ENCODE peak calls at places on chromosomes 3 and 15, in five cellular contexts. R is activated CD8-positive, alpha-beta T cell treated with anti-CD3 and anti-CD28 coated beads for 36 hours; G is BE2C; M is fibroblast of the aortic adventitia; L is AG10803. Y is an unnamed sample.

GRCh38 chr3:172808969-172809546 is 58.5 kb downstream of the ECT2 start:
- DNase-seq in M (peak), R (no peak), G (no peak), L (peak), Y (no peak)

GRCh38 chr15:92079047-92079446 is 225.5 kb downstream of the SLCO3A1 start:
- DNase-seq in G (peak), L (no peak), M (no peak), R (peak), Y (no peak)

GRCh38 chr15:88194162-88194561 is 62.4 kb downstream of the NTRK3 start:
- DNase-seq in L (no peak), M (no peak), R (no peak), G (no peak), Y (no peak)

GRCh38 chr15:84934942-84935729 is 46.5 kb upstream of the PDE8A start:
- DNase-seq in R (no peak), M (no peak), G (peak), L (no peak), Y (no peak)

GRCh38 chr15:35182841-35183479 is 97.9 kb upstream of the NANOGP8 start:
- DNase-seq in G (no peak), L (no peak), R (no peak), M (no peak), Y (no peak)

GRCh38 chr3:168459229-168459784 is 363.6 kb upstream of the GOLIM4 start:
- DNase-seq in L (peak), M (no peak), R (no peak), G (no peak), Y (no peak)

GRCh38 chr15:60351066-60351465 is 46.7 kb downstream of the ANXA2 start:
- DNase-seq in L (no peak), R (no peak), G (peak), M (no peak), Y (no peak)

GRCh38 chr3:144011251-144011799 is 39.7 kb downstream of the DIPK2A start:
- DNase-seq in G (no peak), M (peak), R (no peak), L (no peak), Y (no peak)

GRCh38 chr3:72441284-72441994 is 406.8 kb downstream of the SHQ1 start:
- DNase-seq in L (no peak), M (peak), G (no peak), R (no peak), Y (no peak)

GRCh38 chr3:194330579-194330978 is 20.5 kb downstream of the CPN2 start:
- DNase-seq in L (peak), G (no peak), M (peak), R (no peak), Y (no peak)

GRCh38 chr15:36356978-36357582 is 222.3 kb upstream of the CDIN1 start:
- DNase-seq in G (no peak), R (no peak), M (peak), L (peak), Y (no peak)

GRCh38 chr3:126512026-126512425 is 5.5 kb downstream of the UROC1 start:
- DNase-seq in L (no peak), R (no peak), G (no peak), M (no peak), Y (no peak)

GRCh38 chr3:50612973-50613851 is 1.6 kb upstream of the CISH start:
- DNase-seq in R (no peak), G (no peak), L (no peak), M (no peak), Y (no peak)

GRCh38 chr3:104069114-104069513 is 1297.6 kb upstream of the ALCAM start:
- DNase-seq in M (no peak), G (no peak), L (peak), R (no peak), Y (no peak)

GRCh38 chr15:52668133-52668532 is 11.1 kb downstream of the ATOSA start:
- DNase-seq in R (no peak), M (peak), L (no peak), G (no peak), Y (no peak)

GRCh38 chr3:135513106-135514063 is 452.1 kb upstream of the PPP2R3A start:
- DNase-seq in G (peak), L (peak), R (peak), M (peak), Y (no peak)

GRCh38 chr3:16994842-16995535 is 110.2 kb downstream of the PLCL2 start:
- DNase-seq in G (no peak), R (peak), L (no peak), M (no peak), Y (no peak)

GRCh38 chr15:61206767-61207166 is 22.3 kb downstream of the RORA start:
- DNase-seq in L (no peak), R (no peak), M (no peak), G (no peak), Y (no peak)

GRCh38 chr3:33146791-33147445 is 33.1 kb downstream of the CRTAP start:
- DNase-seq in M (peak), R (no peak), G (no peak), L (peak), Y (no peak)

GRCh38 chr3:51330046-51330445 is 55.0 kb upstream of the MANF start:
- DNase-seq in L (no peak), R (no peak), M (no peak), G (no peak), Y (no peak)

GRCh38 chr3:143529778-143530177 is 318.5 kb downstream of the SLC9A9 start:
- DNase-seq in G (no peak), R (no peak), L (no peak), M (no peak), Y (no peak)

GRCh38 chr15:52414936-52415335 is 113.7 kb downstream of the MYO5A start:
- DNase-seq in R (no peak), G (no peak), L (no peak), M (no peak), Y (no peak)

GRCh38 chr3:121493431-121493830 is 52.4 kb downstream of the POLQ start:
- DNase-seq in M (peak), L (peak), G (no peak), R (no peak), Y (no peak)

GRCh38 chr3:129185774-129186173 is 2.1 kb upstream of the CNBP start:
- DNase-seq in L (no peak), G (no peak), M (no peak), R (no peak), Y (no peak)

GRCh38 chr3:98553021-98553563 is 21.3 kb downstream of the GPR15 start:
- DNase-seq in G (no peak), L (no peak), M (no peak), R (no peak), Y (no peak)

GRCh38 chr15:55530861-55531313 is 22.9 kb upstream of the DNAAF4 start:
- DNase-seq in L (peak), M (peak), R (no peak), G (peak), Y (no peak)

GRCh38 chr15:49877871-49878511 is 241.0 kb downstream of the ATP8B4 start:
- DNase-seq in L (peak), M (peak), R (no peak), G (no peak), Y (no peak)

GRCh38 chr3:139326131-139326530 is 17.7 kb upstream of the MRPS22 start:
- DNase-seq in L (no peak), R (no peak), G (no peak), M (no peak), Y (no peak)

DNA sequence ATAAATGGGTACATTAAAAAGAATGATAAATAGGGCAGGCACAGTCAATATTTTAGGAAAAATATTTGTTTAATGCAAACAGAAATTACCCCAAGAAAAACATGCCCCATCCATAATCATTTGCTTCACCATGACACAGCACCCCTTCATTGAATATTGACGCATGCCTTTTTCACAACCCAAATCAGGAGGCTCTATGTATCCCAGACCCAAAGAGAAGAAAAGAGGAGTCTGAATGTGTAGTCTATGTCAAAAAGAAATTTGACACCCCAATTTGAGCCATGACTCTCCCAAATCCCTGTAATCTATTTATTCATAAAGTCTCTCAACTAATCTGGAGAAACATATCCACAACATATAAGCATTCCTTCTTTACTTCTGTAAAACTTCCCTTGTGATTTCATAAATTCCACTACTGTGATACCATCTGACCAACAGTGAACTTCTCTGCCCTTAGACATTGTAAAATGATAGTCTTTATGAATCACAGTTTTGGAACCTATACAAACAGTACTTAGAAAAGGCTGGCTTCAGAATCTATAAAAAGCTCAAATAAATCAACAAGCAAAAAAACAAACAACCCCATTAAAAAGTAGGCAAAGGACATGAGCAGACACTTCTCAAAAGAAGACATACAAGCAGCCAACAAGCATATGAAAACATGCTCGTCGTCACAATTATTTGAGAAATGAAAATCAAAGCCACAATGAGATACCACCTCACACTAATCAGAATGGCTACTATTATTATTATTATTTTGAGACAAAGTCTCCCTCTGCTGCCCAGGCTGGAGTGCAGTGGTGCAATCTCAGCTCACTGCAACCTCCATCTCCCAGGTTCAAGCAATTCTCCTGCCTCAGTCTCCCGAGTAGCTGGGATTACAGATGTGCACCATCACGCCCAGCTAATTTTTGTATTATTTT is 53.4 kb upstream of the XRN1 start:
- DNase-seq in L (peak), M (peak), G (no peak), R (no peak), Y (no peak)
- TF ChIP-seq CTCF in L (no peak), M (no peak), G (no peak), R (no peak), Y (no peak)

GRCh38 chr15:68042156-68042854 is 11.8 kb upstream of the PIAS1 start:
- DNase-seq in L (no peak), M (no peak), G (no peak), R (no peak), Y (no peak)

GRCh38 chr15:68040144-68040543 is 14.0 kb upstream of the PIAS1 start:
- DNase-seq in G (no peak), L (no peak), M (no peak), R (no peak), Y (no peak)

GRCh38 chr15:68047826-68048225 is 6.3 kb upstream of the PIAS1 start:
- DNase-seq in M (no peak), L (no peak), R (no peak), G (no peak), Y (no peak)

GRCh38 chr15:68042855-68043222 is 11.3 kb upstream of the PIAS1 start:
- DNase-seq in M (no peak), R (no peak), L (no peak), G (no peak), Y (no peak)

GRCh38 chr15:68045289-68046265 is 8.5 kb upstream of the PIAS1 start:
- DNase-seq in R (no peak), G (no peak), L (no peak), M (no peak), Y (no peak)
- TF ChIP-seq CTCF in R (no peak), G (no peak), L (no peak), M (no peak), Y (no peak)

DNA sequence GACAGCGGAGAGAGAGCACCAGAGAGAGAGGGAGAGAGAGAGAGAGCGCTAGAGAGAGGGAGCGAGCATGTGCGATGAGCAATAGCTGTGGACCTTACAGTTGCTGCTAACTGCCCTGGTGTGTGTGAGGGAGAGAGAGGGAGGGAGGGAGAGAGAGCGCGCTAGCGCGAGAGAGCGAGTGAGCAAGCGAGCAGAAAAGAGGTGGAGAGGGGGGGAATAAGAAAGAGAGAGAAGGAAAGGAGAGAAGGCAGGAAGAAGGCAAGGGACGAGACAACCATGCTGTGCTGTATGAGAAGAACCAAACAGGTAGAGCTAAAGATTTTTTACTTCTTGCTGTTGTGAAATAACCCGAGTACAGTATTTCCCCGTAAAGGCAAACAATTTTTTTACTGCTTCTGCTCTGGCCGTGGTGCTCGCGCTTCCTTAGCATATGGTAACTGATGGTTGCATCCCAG is at the start of gene GAP43:
- DNase-seq in M (peak), R (peak), L (peak), G (peak), Y (peak)
- TF ChIP-seq CTCF in M (no peak), R (no peak), L (no peak), G (no peak), Y (no peak)

DNA sequence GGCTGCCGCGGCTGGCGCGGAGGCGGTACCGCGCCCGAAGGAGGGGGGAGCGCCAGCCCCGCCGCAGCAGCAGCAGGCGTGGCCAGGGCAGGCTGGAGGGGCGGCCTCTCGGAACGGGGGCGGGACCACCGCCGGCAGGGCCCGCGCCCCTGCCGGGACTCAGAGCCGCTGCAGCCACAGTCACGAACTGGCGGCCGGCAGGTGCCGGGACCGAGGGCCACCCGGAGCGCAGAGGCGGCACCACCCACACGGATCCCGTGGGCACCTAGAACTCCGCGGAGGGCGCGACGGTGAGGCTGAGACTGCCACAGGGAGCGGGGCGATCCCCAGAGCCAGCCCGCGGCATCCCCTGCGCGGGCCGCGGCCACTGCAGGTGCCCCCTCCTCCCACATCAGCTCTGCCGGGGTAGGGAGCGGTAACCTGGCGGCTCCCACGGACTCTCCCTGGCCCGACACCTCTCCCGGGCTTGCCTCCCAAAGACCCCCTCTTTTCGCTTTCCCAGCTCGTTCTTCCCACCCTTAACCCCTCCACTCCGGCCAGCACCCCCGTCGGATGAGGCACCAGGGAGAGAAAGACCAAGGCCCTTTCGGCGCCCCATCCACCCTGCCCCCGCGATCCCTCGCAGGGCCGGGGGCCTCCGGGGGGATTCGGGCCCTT is at the start of gene VWA5B2:
- DNase-seq in R (peak), G (peak), L (peak), M (no peak), Y (peak)
- TF ChIP-seq CTCF in R (no peak), G (peak), L (no peak), M (no peak), Y (peak)

GRCh38 chr15:75785771-75786563 is 57.3 kb upstream of the UBE2Q2 start:
- DNase-seq in M (no peak), R (peak), G (peak), L (no peak), Y (peak)
- TF ChIP-seq CTCF in M (no peak), R (no peak), G (peak), L (no peak), Y (no peak)

GRCh38 chr3:170357920-170358854 is 672 bp downstream of the SKIL start:
- DNase-seq in L (peak), M (peak), G (peak), R (peak), Y (peak)
- TF ChIP-seq CTCF in L (peak), M (peak), G (peak), R (peak), Y (peak)

GRCh38 chr3:67516496-67516895 is 137.9 kb downstream of the SUCLG2 start:
- DNase-seq in M (no peak), L (no peak), R (no peak), G (no peak), Y (no peak)

GRCh38 chr3:67518196-67518595 is 136.2 kb downstream of the SUCLG2 start:
- DNase-seq in G (no peak), L (no peak), M (no peak), R (no peak), Y (no peak)

GRCh38 chr3:67515778-67516177 is 138.6 kb downstream of the SUCLG2 start:
- DNase-seq in R (no peak), L (no peak), M (no peak), G (no peak), Y (peak)

GRCh38 chr3:67521053-67521646 is 133.3 kb downstream of the SUCLG2 start:
- DNase-seq in L (no peak), G (no peak), M (no peak), R (no peak), Y (no peak)

DNA sequence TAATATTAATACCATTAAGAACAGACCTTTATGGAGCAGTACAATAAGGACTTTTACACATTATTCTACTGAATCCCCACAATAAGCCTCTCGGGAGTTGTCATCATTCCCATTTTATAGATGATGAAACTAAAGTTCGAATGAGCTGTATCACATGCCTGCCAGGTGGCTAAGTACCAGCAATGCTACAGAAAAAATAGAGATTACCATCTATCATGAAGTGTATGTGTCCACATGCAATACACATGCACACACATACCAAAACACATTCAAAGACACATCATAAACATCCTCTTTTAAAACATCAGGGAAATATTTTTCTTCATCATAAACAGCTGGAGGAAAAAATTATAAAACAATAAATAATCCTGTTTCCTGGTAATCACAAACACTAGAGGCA is 136.6 kb downstream of the SUCLG2 start:
- DNase-seq in R (no peak), M (no peak), L (peak), G (no peak), Y (no peak)
- TF ChIP-seq CTCF in R (no peak), M (no peak), L (no peak), G (no peak), Y (no peak)

GRCh38 chr3:111210003-111210699 is 138.5 kb downstream of the NECTIN3 start:
- DNase-seq in M (peak), R (peak), L (peak), G (no peak), Y (no peak)
- TF ChIP-seq CTCF in M (no peak), R (no peak), L (peak), G (no peak), Y (no peak)